ENCODE peak calls at places on chromosomes 4 and X, in seven cellular contexts. M is smooth muscle cell of the brain vasculature, S is GDM1, N is HCT116, O is GM13977, J is astrocyte of the spinal cord, H is T1000. B is an unnamed sample.

GRCh38 chr4:13547563-13548041 is 3.3 kb upstream of the NKX3-2 start:
- DNase-seq in M (no peak), S (no peak), N (no peak), O (peak), J (no peak), H (no peak), B (no peak)

GRCh38 chr4:156954598-156954997 is 17.0 kb downstream of the PDGFC start:
- DNase-seq in M (no peak), S (no peak), N (no peak), O (no peak), J (no peak), H (no peak), B (no peak)

GRCh38 chr4:47011189-47011518 is 17.8 kb upstream of the GABRA4 start:
- DNase-seq in M (no peak), S (no peak), N (no peak), O (no peak), J (no peak), H (no peak), B (no peak)

GRCh38 chrX:155225774-155226173 is 9.5 kb downstream of the VBP1 start:
- DNase-seq in M (no peak), S (no peak), N (no peak), O (no peak), J (no peak), H (no peak), B (no peak)

GRCh38 chr4:4480205-4480604 is 61.6 kb downstream of the STX18 start:
- DNase-seq in M (no peak), S (no peak), N (no peak), O (no peak), J (no peak), H (no peak), B (no peak)

GRCh38 chr4:100591156-100591876 is 73.5 kb upstream of the EMCN start:
- DNase-seq in M (no peak), S (no peak), N (no peak), O (no peak), J (no peak), H (no peak), B (no peak)

GRCh38 chr4:177187371-177187770 is 122.3 kb upstream of the NEIL3 start:
- DNase-seq in M (no peak), S (no peak), N (no peak), O (no peak), J (no peak), H (no peak), B (no peak)

GRCh38 chrX:11446951-11447350 is 153.7 kb downstream of the AMELX start:
- DNase-seq in M (no peak), S (no peak), N (no peak), O (no peak), J (no peak), H (no peak), B (no peak)

GRCh38 chrX:133943507-133943906 is 41.9 kb downstream of the GPC3 start:
- DNase-seq in M (no peak), S (no peak), N (no peak), O (no peak), J (no peak), H (no peak), B (no peak)

GRCh38 chr4:53830511-53830910 is 233.9 kb downstream of the CHIC2 start:
- DNase-seq in M (no peak), S (no peak), N (no peak), O (no peak), J (no peak), H (no peak), B (no peak)

GRCh38 chrX:30893206-30893605 is 4.2 kb upstream of the TAB3 start:
- DNase-seq in M (no peak), S (no peak), N (no peak), O (no peak), J (peak), H (no peak), B (no peak)

GRCh38 chr4:169115897-169116254 is 105.8 kb upstream of the CBR4 start:
- DNase-seq in M (no peak), S (no peak), N (peak), O (no peak), J (peak), H (no peak), B (no peak)

GRCh38 chrX:150513564-150513963 is 54.9 kb upstream of the MTM1 start:
- DNase-seq in M (no peak), S (no peak), N (no peak), O (no peak), J (no peak), H (no peak), B (no peak)

GRCh38 chr4:98976716-98977115 is 18.8 kb upstream of the METAP1 start:
- DNase-seq in M (no peak), S (no peak), N (no peak), O (no peak), J (peak), H (no peak), B (no peak)

GRCh38 chr4:129822708-129823504 is 727.0 kb downstream of the C4orf33 start:
- DNase-seq in M (no peak), S (no peak), N (peak), O (no peak), J (peak), H (no peak), B (no peak)

GRCh38 chrX:71954458-71954857 is 43.8 kb downstream of the NHSL2 start:
- DNase-seq in M (no peak), S (no peak), N (no peak), O (no peak), J (no peak), H (no peak), B (no peak)

GRCh38 chrX:24468245-24468644 is 3.2 kb downstream of the PDK3 start:
- DNase-seq in M (no peak), S (no peak), N (no peak), O (no peak), J (no peak), H (no peak), B (no peak)

GRCh38 chrX:11666180-11666579 is 460 bp upstream of the ARHGAP6 start:
- DNase-seq in M (no peak), S (no peak), N (no peak), O (peak), J (peak), H (no peak), B (no peak)

GRCh38 chr4:127540497-127541026 is 92.2 kb upstream of the INTU start:
- DNase-seq in M (no peak), S (no peak), N (no peak), O (no peak), J (no peak), H (no peak), B (no peak)

GRCh38 chrX:72123471-72124185 is 8.1 kb downstream of the RTL5 start:
- DNase-seq in M (no peak), S (peak), N (no peak), O (no peak), J (peak), H (no peak), B (peak)

GRCh38 chrX:80216086-80216485 is 201.5 kb downstream of the TBX22 start:
- DNase-seq in M (no peak), S (no peak), N (no peak), O (no peak), J (no peak), H (peak), B (no peak)

GRCh38 chrX:11399481-11399880 is 106.3 kb downstream of the AMELX start:
- DNase-seq in M (no peak), S (no peak), N (no peak), O (no peak), J (no peak), H (no peak), B (no peak)

GRCh38 chrX:132025085-132025484 is 2.0 kb downstream of the STK26 start:
- DNase-seq in M (no peak), S (no peak), N (no peak), O (no peak), J (no peak), H (no peak), B (no peak)

GRCh38 chrX:151870603-151871002 is 42.1 kb upstream of the MAGEA4 start:
- DNase-seq in M (peak), S (no peak), N (peak), O (no peak), J (peak), H (no peak), B (no peak)

GRCh38 chr4:89657931-89658700 is 178.8 kb downstream of the SNCA start:
- DNase-seq in M (peak), S (peak), N (peak), O (no peak), J (peak), H (no peak), B (no peak)

B was measured in HL-60.